ENCODE peak calls at places on chromosomes 7 and 10, in four cellular contexts. H is stomach, C is pancreas, B is brain microvascular endothelial cell. M is an unnamed sample.

GRCh38 chr10:63466168-63466935 is 575 bp upstream of the JMJD1C start:
- DNase-seq in H (peak), B (peak), C (no peak), M (peak)

GRCh38 chr10:89419548-89419947 is 5.2 kb downstream of the IFIT5 start:
- DNase-seq in C (no peak), B (no peak), H (no peak), M (no peak)

GRCh38 chr7:80795174-80795573 is 123.7 kb downstream of the SEMA3C start:
- DNase-seq in C (no peak), H (no peak), B (no peak), M (no peak)

GRCh38 chr10:78053201-78053868 is 19.7 kb downstream of the RPS24 start:
- DNase-seq in C (no peak), H (no peak), B (peak), M (no peak)

GRCh38 chr7:156889089-156889488 is 3.9 kb downstream of the LMBR1 start:
- DNase-seq in C (no peak), H (no peak), B (no peak), M (no peak)

GRCh38 chr10:5466451-5466996 is 32.8 kb downstream of the CALML5 start:
- DNase-seq in B (no peak), H (peak), C (peak), M (peak)

GRCh38 chr7:2516194-2516555 is 3.4 kb upstream of the LFNG start:
- DNase-seq in B (no peak), H (no peak), C (no peak), M (no peak)

GRCh38 chr7:289209-289755 is 688 bp upstream of the FOXL3 start:
- DNase-seq in H (no peak), C (no peak), B (no peak), M (no peak)

GRCh38 chr7:2104107-2104710 is 128.5 kb downstream of the MAD1L1 start:
- DNase-seq in H (peak), B (peak), C (no peak), M (peak)

GRCh38 chr10:68897336-68897741 is 3.8 kb upstream of the DDX50 start:
- DNase-seq in B (peak), H (peak), C (no peak), M (peak)

GRCh38 chr10:15744217-15744865 is 24.6 kb upstream of the ITGA8 start:
- DNase-seq in H (peak), C (no peak), B (peak), M (peak)

GRCh38 chr7:131633342-131633843 is 77.0 kb upstream of the PODXL start:
- DNase-seq in H (no peak), C (no peak), B (peak), M (no peak)

GRCh38 chr7:91543646-91544045 is 279.4 kb downstream of the FZD1 start:
- DNase-seq in H (no peak), B (no peak), C (no peak), M (no peak)

GRCh38 chr10:70425096-70425495 is 16.4 kb downstream of the NODAL start:
- DNase-seq in B (no peak), H (no peak), C (no peak), M (no peak)

GRCh38 chr10:101875068-101875688 is 31.6 kb upstream of the KCNIP2 start:
- DNase-seq in C (no peak), H (no peak), B (no peak), M (no peak)
- H3K27ac ChIP-seq in C (no peak), H (no peak), B (no peak), M (no peak)

GRCh38 chr7:8442295-8442813 is 8.9 kb downstream of the NXPH1 start:
- DNase-seq in H (no peak), C (no peak), B (no peak), M (no peak)
- H3K4me3 ChIP-seq in H (no peak), C (no peak), B (no peak), M (no peak)

GRCh38 chr7:116863168-116863670 is 832 bp downstream of the CAPZA2 start:
- DNase-seq in C (no peak), H (no peak), B (peak), M (peak)
- TF ChIP-seq CTCF in C (no peak), H (no peak), B (peak), M (no peak)

GRCh38 chr7:117827861-117828260 is 45.4 kb downstream of the CTTNBP2 start:
- DNase-seq in B (peak), C (no peak), H (no peak), M (no peak)
- H3K27ac ChIP-seq in B (no peak), C (no peak), H (no peak), M (no peak)

GRCh38 chr10:132538790-132539421 is 1.3 kb downstream of the INPP5A start:
- DNase-seq in C (peak), B (no peak), H (no peak), M (no peak)
- H3K4me3 ChIP-seq in C (peak), B (peak), H (peak), M (peak)

DNA sequence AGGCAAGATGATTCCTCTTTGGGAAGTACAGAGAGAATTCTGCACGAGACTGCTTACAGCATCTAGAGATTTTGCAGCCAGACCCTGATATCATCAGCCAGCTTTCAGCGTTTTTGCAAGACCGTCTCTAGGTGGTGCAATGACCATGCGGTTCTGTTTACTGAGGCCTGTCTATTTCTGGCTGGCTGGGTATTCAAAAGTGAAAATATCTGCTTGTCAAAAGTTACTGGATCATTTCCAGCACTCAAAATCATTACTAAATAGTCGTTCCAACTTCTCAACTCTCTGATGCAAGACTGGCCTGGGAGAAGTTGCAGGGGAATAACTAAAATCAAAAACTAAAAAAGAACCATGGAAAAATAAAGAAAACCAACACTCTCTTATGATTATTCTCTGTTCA is 240.1 kb downstream of the ELMO1 start:
- DNase-seq in C (no peak), H (peak), B (peak), M (peak)
- TF ChIP-seq CTCF in C (peak), H (no peak), B (peak), M (no peak)

GRCh38 chr7:29894238-29894637 is 87.9 kb downstream of the WIPF3 start:
- DNase-seq in B (no peak), C (no peak), H (no peak), M (no peak)
- H3K27ac ChIP-seq in B (no peak), C (no peak), H (no peak), M (no peak)

M was measured in colonic mucosa.